ENCODE peak calls at places on chromosomes 2 and 18, in five cellular contexts. X is HCT116, U is K562, N is GM12878, L is H1. S is an unnamed sample. For H4K20me1, the result is how much of the 10 kb centered on the place peaks cover.

GRCh38 chr2:150485114-150485870 is 2.2 kb downstream of the RND3 start:
- DNase-seq in X (no peak), U (no peak), L (peak), N (no peak), S (peak)

GRCh38 chr2:131094655-131095281 is 1.5 kb upstream of the FAM168B start:
- DNase-seq in L (no peak), N (no peak), X (no peak), U (no peak), S (peak)

GRCh38 chr2:62287895-62288589 is 92.1 kb downstream of the B3GNT2 start:
- DNase-seq in L (no peak), U (peak), N (peak), X (no peak), S (peak)

GRCh38 chr18:70453058-70453775 is 164.4 kb downstream of the SOCS6 start:
- DNase-seq in L (no peak), U (no peak), X (no peak), N (no peak), S (no peak)

GRCh38 chr2:234463626-234464290 is 33.1 kb downstream of the ARL4C start:
- DNase-seq in N (no peak), X (no peak), L (no peak), U (no peak), S (no peak)

GRCh38 chr18:75221397-75221796 is 10.8 kb downstream of the TSHZ1 start:
- DNase-seq in X (no peak), U (no peak), N (no peak), L (no peak), S (no peak)

GRCh38 chr2:208363485-208363884 is 43.1 kb upstream of the PTH2R start:
- DNase-seq in X (no peak), N (peak), U (no peak), L (no peak), S (no peak)

GRCh38 chr2:156800781-156801366 is 364.7 kb downstream of the GPD2 start:
- DNase-seq in U (no peak), X (no peak), L (no peak), N (no peak), S (no peak)

GRCh38 chr18:61606759-61607158 is 273.5 kb downstream of the CDH20 start:
- DNase-seq in U (peak), N (no peak), L (peak), X (peak), S (no peak)

GRCh38 chr18:59690216-59691045 is 6.8 kb downstream of the CCBE1 start:
- DNase-seq in X (no peak), U (no peak), N (no peak), L (no peak), S (no peak)
- TF ChIP-seq CEBPB in X (no peak), U (no peak), N (no peak), L (no peak), S (no peak)

GRCh38 chr2:84449711-84450110 is 9.4 kb downstream of the SUCLG1 start:
- DNase-seq in N (no peak), L (no peak), U (no peak), X (no peak), S (no peak)

GRCh38 chr2:84452624-84453023 is 6.5 kb downstream of the SUCLG1 start:
- DNase-seq in X (no peak), N (no peak), U (no peak), L (no peak), S (no peak)

GRCh38 chr2:84450288-84451227 is 8.5 kb downstream of the SUCLG1 start:
- DNase-seq in X (no peak), U (no peak), N (no peak), L (no peak), S (no peak)

GRCh38 chr2:84449055-84449454 is 10.0 kb downstream of the SUCLG1 start:
- DNase-seq in N (no peak), U (no peak), X (no peak), L (no peak), S (peak)

DNA sequence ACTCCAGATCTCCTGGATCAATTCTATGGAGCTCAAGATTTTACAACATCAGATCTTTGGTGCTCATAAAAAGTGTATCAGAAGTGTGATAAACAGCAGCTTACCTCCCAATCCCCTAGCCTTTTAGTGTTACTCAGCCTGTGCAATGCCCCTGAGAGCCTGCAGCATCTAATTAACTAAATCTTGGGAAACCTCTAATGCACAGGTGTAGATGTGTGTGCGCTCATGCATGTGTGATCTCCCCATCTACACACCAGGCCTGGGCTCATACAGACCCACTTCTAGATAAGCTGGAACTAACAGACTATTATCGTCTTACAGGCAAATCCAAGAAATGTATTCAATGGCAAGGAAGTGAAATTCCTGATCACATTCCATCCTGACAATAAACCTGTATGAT is 7.5 kb downstream of the SUCLG1 start:
- DNase-seq in X (no peak), U (no peak), L (no peak), N (no peak), S (no peak)
- H4K20me1 ChIP-seq in X (under half), U (under half), L (under half), N (under half), S (under half)

DNA sequence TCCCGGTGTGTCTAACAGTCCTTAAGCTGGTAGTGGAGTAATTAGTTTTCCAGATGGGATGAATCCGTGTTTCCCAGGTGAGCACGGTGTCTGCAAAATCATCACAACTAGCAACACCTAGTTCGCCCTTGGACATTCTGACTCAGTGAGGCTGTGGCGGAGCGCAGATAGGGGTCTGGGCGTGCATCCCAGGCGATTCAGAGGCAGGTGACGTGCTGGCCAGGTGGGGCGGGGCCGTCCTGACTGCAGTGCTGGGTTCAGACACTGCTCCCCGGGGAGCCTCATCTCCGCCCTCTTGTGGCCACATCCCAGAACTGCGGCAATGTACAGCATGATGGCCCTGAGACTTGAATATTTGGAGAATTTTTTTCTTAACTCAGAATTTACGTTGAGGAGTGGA is 149.4 kb downstream of the MBP start:
- DNase-seq in U (peak), N (peak), X (peak), L (peak), S (peak)
- TF ChIP-seq SP1 in U (no peak), N (peak), X (no peak), L (peak), S (no peak)

GRCh38 chr2:216001201-216001600 is 12.2 kb downstream of the MREG start:
- DNase-seq in N (no peak), X (no peak), U (no peak), L (no peak), S (no peak)

GRCh38 chr2:216003876-216004275 is 9.5 kb downstream of the MREG start:
- DNase-seq in L (no peak), X (no peak), U (no peak), N (no peak), S (no peak)

GRCh38 chr2:216002274-216002673 is 11.1 kb downstream of the MREG start:
- DNase-seq in X (no peak), N (no peak), L (no peak), U (no peak), S (no peak)

GRCh38 chr2:216002693-216003092 is 10.7 kb downstream of the MREG start:
- DNase-seq in L (no peak), U (no peak), X (no peak), N (no peak), S (no peak)

GRCh38 chr2:216001612-216002215 is 11.6 kb downstream of the MREG start:
- DNase-seq in X (no peak), N (no peak), U (no peak), L (no peak), S (no peak)
- TF ChIP-seq CEBPB in X (no peak), N (no peak), U (no peak), L (no peak), S (no peak)